ENCODE peak calls at places on chromosomes 3 and 15, in five cellular contexts. N is SK-N-SH, Q is GM23338, W is HCT116, P is PC-3. B is an unnamed sample.

GRCh38 chr3:38347421-38348200 is 1.0 kb downstream of the XYLB start:
- DNase-seq in P (no peak), W (no peak), N (no peak), Q (no peak), B (no peak)

GRCh38 chr3:31399270-31399669 is 133.5 kb upstream of the STT3B start:
- DNase-seq in P (no peak), W (no peak), N (no peak), Q (no peak), B (no peak)

GRCh38 chr3:194598771-194599557 is 34.3 kb downstream of the TMEM44 start:
- DNase-seq in N (no peak), P (no peak), W (no peak), Q (no peak), B (no peak)

GRCh38 chr15:64596701-64597468 is 136.5 kb downstream of the ZNF609 start:
- DNase-seq in P (no peak), W (no peak), N (no peak), Q (peak), B (peak)

GRCh38 chr3:126054870-126055269 is 29.1 kb downstream of the SLC41A3 start:
- DNase-seq in P (no peak), W (no peak), Q (no peak), N (no peak), B (no peak)

GRCh38 chr3:53049987-53050386 is 4.1 kb upstream of the SFMBT1 start:
- DNase-seq in N (no peak), Q (no peak), P (no peak), W (no peak), B (no peak)

GRCh38 chr15:63374686-63375520 is 6.7 kb downstream of the CA12 start:
- DNase-seq in Q (no peak), N (no peak), P (peak), W (no peak), B (no peak)

GRCh38 chr3:53880396-53881345 is 1.3 kb downstream of the ACTR8 start:
- DNase-seq in W (no peak), Q (peak), N (peak), P (no peak), B (no peak)

GRCh38 chr3:61650276-61650675 is 88.9 kb downstream of the PTPRG start:
- DNase-seq in W (no peak), Q (no peak), P (peak), N (no peak), B (no peak)

GRCh38 chr3:124752051-124752450 is 21.8 kb downstream of the UMPS start:
- DNase-seq in W (no peak), P (no peak), N (no peak), Q (no peak), B (no peak)

DNA sequence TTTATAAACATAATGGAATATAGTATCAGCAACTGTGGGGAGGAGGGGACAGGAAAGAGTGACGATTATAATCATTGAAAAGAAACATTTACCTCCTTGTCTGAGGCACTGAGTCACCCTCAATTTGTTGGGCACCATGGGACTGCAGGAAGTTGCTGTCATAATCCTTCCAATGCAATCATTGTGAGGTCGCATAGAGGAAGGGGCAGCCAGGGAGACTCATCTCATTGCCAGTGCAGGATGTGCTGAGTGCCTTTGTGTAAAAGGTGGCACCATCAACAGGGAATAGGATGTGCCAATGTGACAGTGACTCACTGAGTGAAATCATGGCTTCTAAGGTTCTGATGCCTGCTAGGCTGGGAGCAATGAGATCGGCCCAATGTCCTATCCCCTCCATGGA is 300.4 kb upstream of the ADAMTS9 start:
- DNase-seq in Q (no peak), W (no peak), P (no peak), N (no peak), B (no peak)
- TF ChIP-seq EZH2phosphoT487 in Q (no peak), W (no peak), P (no peak), N (no peak), B (no peak)

GRCh38 chr15:65837301-65838283 is 31.7 kb upstream of the RAB11A start:
- DNase-seq in P (no peak), N (no peak), Q (no peak), W (no peak), B (no peak)
- H3K4me3 ChIP-seq in P (no peak), N (no peak), Q (no peak), W (no peak), B (no peak)

GRCh38 chr15:35743320-35743719 is 197.4 kb upstream of the DPH6 start:
- DNase-seq in W (no peak), P (no peak), Q (no peak), N (no peak), B (no peak)

GRCh38 chr15:35741395-35741794 is 195.4 kb upstream of the DPH6 start:
- DNase-seq in P (no peak), N (peak), W (no peak), Q (no peak), B (no peak)

GRCh38 chr15:35741881-35742280 is 195.9 kb upstream of the DPH6 start:
- DNase-seq in W (no peak), Q (no peak), N (no peak), P (no peak), B (no peak)

GRCh38 chr15:35738370-35738769 is 192.4 kb upstream of the DPH6 start:
- DNase-seq in W (peak), P (peak), Q (peak), N (no peak), B (no peak)

DNA sequence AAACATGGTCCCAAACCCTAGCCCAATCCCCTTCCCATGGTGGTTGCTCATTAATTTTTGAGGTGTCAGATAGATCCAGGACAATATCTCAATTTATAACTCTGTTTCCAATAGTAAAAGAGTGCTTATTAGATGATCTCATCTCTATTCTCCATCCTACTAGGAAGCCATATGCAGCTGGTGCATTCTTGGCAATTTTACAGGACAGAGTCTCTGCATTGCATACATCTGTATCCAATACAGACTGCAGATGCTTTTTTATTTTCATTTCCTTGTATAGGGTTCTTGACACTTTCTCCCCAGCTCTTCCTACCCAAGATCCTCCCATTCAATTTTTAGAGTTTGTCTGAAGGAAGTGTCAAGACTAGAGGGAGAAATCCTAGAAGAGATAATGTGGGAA is 194.8 kb upstream of the DPH6 start:
- DNase-seq in W (no peak), N (peak), P (no peak), Q (no peak), B (no peak)
- TF ChIP-seq EZH2phosphoT487 in W (no peak), N (no peak), P (no peak), Q (no peak), B (no peak)

GRCh38 chr3:49170744-49171118 is 667 bp upstream of the KLHDC8B start:
- DNase-seq in W (no peak), N (no peak), Q (no peak), P (no peak), B (no peak)
- H3K4me3 ChIP-seq in W (peak), N (peak), Q (peak), P (peak), B (peak)

DNA sequence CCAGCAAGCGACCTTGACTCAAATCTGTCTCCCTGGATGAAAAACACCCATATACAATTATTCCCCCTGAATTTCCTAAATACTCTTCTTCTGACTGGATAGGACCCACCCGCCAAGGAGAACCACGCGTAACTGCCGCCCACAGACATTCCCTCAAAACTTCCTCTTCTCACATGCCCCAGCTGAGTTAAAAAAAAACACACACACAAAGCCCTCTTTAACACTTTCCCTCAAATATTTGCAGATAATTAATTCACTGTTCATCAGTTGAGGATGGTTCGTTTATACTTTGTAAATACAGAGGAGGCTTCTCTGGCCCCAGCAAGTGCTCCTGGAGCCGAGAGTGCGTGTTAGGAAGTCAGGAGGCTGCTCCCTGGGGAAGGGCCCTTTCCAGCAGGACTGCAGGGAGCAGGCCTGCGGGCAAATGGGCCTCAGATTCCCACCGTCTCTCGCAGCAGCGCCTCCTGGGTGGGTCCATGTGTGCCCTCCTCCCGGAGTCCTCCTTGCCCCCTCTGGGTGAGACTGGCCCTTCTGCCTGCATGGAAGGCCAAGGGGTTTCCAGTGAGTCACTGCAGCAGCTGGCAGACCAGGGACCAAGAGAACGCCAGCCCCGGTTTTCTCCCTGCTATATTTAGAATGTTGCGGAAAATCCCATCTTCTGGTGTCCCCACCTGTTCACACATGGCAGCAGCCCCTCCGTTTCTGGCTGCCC is 46.8 kb downstream of the MGLL start:
- DNase-seq in N (no peak), W (no peak), Q (no peak), P (no peak), B (no peak)
- TF ChIP-seq EZH2phosphoT487 in N (no peak), W (no peak), Q (no peak), P (no peak), B (no peak)

DNA sequence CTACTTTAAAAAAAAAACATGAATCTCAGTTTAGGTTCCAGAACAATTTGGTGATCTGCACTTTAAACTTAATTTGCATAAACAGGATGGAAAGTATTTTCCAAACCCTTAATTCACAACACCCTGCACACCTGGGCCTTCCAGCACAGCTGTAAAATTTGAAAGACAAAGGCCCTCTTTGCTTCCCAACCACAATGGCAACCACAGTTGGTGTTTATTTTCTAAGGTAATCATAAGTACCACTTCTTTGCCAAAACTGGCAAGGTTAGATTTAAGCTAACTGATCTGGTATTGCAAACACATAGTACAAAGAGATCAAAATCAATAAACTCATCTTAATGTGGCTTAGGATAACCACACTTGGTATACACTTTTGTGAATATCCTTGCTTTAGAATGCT is 4.1 kb downstream of the LRIG1 start:
- DNase-seq in W (no peak), N (no peak), P (no peak), Q (peak), B (peak)
- H3K4me3 ChIP-seq in W (no peak), N (no peak), P (no peak), Q (peak), B (peak)

GRCh38 chr3:12371525-12372140 is 82.8 kb downstream of the PPARG start:
- DNase-seq in P (peak), Q (no peak), W (no peak), N (peak), B (no peak)
- TF ChIP-seq EZH2phosphoT487 in P (no peak), Q (no peak), W (no peak), N (no peak), B (no peak)

B was measured in MM.1S.